ENCODE peak calls at places on chromosomes 7 and 10, in five cellular contexts. One of them, this sample, is unnamed.

GRCh38 chr10:96991313-96991841 is 159.3 kb downstream of the LCOR start:
- DNase-seq in stimulated activated CD4-positive, alpha-beta T cell treated with anti-CD3 and anti-CD28 coated beads, Interleukin-12 subunit alpha, Interleukin-12 subunit beta, amount 100 ng/mL, for 4 hours: no peak
- DNase-seq in GM06990: no peak
- DNase-seq in posterior cingulate gyrus: no peak
- DNase-seq in WTC11: no peak
- DNase-seq in this sample: no peak

GRCh38 chr10:97596101-97597055 is 6.9 kb downstream of the C10orf62 start:
- DNase-seq in stimulated activated CD4-positive, alpha-beta T cell treated with anti-CD3 and anti-CD28 coated beads, Interleukin-12 subunit alpha, Interleukin-12 subunit beta, amount 100 ng/mL, for 4 hours: no peak
- DNase-seq in GM06990: no peak
- DNase-seq in posterior cingulate gyrus: no peak
- DNase-seq in WTC11: no peak
- DNase-seq in this sample: peak

GRCh38 chr7:141102436-141102835 is 28.6 kb downstream of the TMEM178B start:
- DNase-seq in WTC11: no peak
- DNase-seq in stimulated activated CD4-positive, alpha-beta T cell treated with anti-CD3 and anti-CD28 coated beads, Interleukin-12 subunit alpha, Interleukin-12 subunit beta, amount 100 ng/mL, for 4 hours: no peak
- DNase-seq in GM06990: no peak
- DNase-seq in posterior cingulate gyrus: peak
- DNase-seq in this sample: no peak

GRCh38 chr7:112013262-112013661 is 192.9 kb downstream of the DOCK4 start:
- DNase-seq in stimulated activated CD4-positive, alpha-beta T cell treated with anti-CD3 and anti-CD28 coated beads, Interleukin-12 subunit alpha, Interleukin-12 subunit beta, amount 100 ng/mL, for 4 hours: no peak
- DNase-seq in posterior cingulate gyrus: no peak
- DNase-seq in WTC11: no peak
- DNase-seq in GM06990: no peak
- DNase-seq in this sample: no peak

GRCh38 chr7:6136475-6136874 is 105.3 kb downstream of the ANKRD61 start:
- DNase-seq in GM06990: no peak
- DNase-seq in posterior cingulate gyrus: no peak
- DNase-seq in WTC11: no peak
- DNase-seq in stimulated activated CD4-positive, alpha-beta T cell treated with anti-CD3 and anti-CD28 coated beads, Interleukin-12 subunit alpha, Interleukin-12 subunit beta, amount 100 ng/mL, for 4 hours: no peak
- DNase-seq in this sample: no peak

GRCh38 chr7:128731184-128731583 is 8.0 kb upstream of the CALU start:
- DNase-seq in WTC11: no peak
- DNase-seq in GM06990: no peak
- DNase-seq in posterior cingulate gyrus: no peak
- DNase-seq in stimulated activated CD4-positive, alpha-beta T cell treated with anti-CD3 and anti-CD28 coated beads, Interleukin-12 subunit alpha, Interleukin-12 subunit beta, amount 100 ng/mL, for 4 hours: no peak
- DNase-seq in this sample: no peak

GRCh38 chr10:113047605-113047962 is 97.5 kb downstream of the TCF7L2 start:
- DNase-seq in GM06990: no peak
- DNase-seq in posterior cingulate gyrus: peak
- DNase-seq in WTC11: no peak
- DNase-seq in stimulated activated CD4-positive, alpha-beta T cell treated with anti-CD3 and anti-CD28 coated beads, Interleukin-12 subunit alpha, Interleukin-12 subunit beta, amount 100 ng/mL, for 4 hours: no peak
- DNase-seq in this sample: no peak

GRCh38 chr10:114367676-114368391 is 36.5 kb downstream of the AFAP1L2 start:
- DNase-seq in posterior cingulate gyrus: no peak
- DNase-seq in WTC11: no peak
- DNase-seq in stimulated activated CD4-positive, alpha-beta T cell treated with anti-CD3 and anti-CD28 coated beads, Interleukin-12 subunit alpha, Interleukin-12 subunit beta, amount 100 ng/mL, for 4 hours: no peak
- DNase-seq in GM06990: no peak
- DNase-seq in this sample: no peak